ENCODE peak calls at places on chromosomes 5 and 9, in six cellular contexts. One of them, this sample, is unnamed. For H3K27me3, the result is how much of the 10 kb centered on the place peaks cover.

GRCh38 chr9:123927625-123928308 is 2.2 kb downstream of the DENND1A start:
- DNase-seq in stomach: no peak
- DNase-seq in cardiac muscle cell: no peak
- DNase-seq in Caco-2: peak
- DNase-seq in MM.1S: peak
- DNase-seq in HCT116: no peak
- DNase-seq in this sample: peak

GRCh38 chr5:1044117-1044516 is 35.5 kb downstream of the NKD2 start:
- DNase-seq in cardiac muscle cell: no peak
- DNase-seq in MM.1S: no peak
- DNase-seq in HCT116: no peak
- DNase-seq in Caco-2: no peak
- DNase-seq in stomach: no peak
- DNase-seq in this sample: no peak

GRCh38 chr9:35756275-35756742 is 2.2 kb upstream of the MSMP start:
- DNase-seq in HCT116: peak
- DNase-seq in stomach: peak
- DNase-seq in Caco-2: peak
- DNase-seq in MM.1S: peak
- DNase-seq in cardiac muscle cell: peak
- DNase-seq in this sample: no peak

GRCh38 chr5:89265511-89266169 is 382.7 kb upstream of the MEF2C start:
- DNase-seq in HCT116: no peak
- DNase-seq in Caco-2: no peak
- DNase-seq in MM.1S: no peak
- DNase-seq in cardiac muscle cell: no peak
- DNase-seq in stomach: no peak
- DNase-seq in this sample: no peak

GRCh38 chr9:93580654-93581380 is 4.4 kb downstream of the PHF2 start:
- DNase-seq in cardiac muscle cell: no peak
- DNase-seq in Caco-2: no peak
- DNase-seq in stomach: peak
- DNase-seq in MM.1S: no peak
- DNase-seq in HCT116: no peak
- DNase-seq in this sample: no peak

GRCh38 chr5:175876107-175876506 is 4.7 kb downstream of the CPLX2 start:
- DNase-seq in Caco-2: no peak
- DNase-seq in HCT116: no peak
- DNase-seq in MM.1S: no peak
- DNase-seq in stomach: no peak
- DNase-seq in cardiac muscle cell: no peak
- DNase-seq in this sample: no peak

GRCh38 chr9:78592866-78593265 is 295.9 kb downstream of the PSAT1 start:
- DNase-seq in cardiac muscle cell: no peak
- DNase-seq in stomach: no peak
- DNase-seq in HCT116: no peak
- DNase-seq in MM.1S: no peak
- DNase-seq in Caco-2: no peak
- DNase-seq in this sample: no peak

GRCh38 chr5:117657591-117657990 is 1083.0 kb upstream of the SEMA6A start:
- DNase-seq in cardiac muscle cell: no peak
- DNase-seq in HCT116: no peak
- DNase-seq in Caco-2: no peak
- DNase-seq in MM.1S: no peak
- DNase-seq in stomach: no peak
- DNase-seq in this sample: no peak

GRCh38 chr5:178577376-178577839 is 12.8 kb downstream of the COL23A1 start:
- DNase-seq in MM.1S: no peak
- DNase-seq in stomach: no peak
- DNase-seq in cardiac muscle cell: no peak
- DNase-seq in Caco-2: no peak
- DNase-seq in HCT116: no peak
- DNase-seq in this sample: no peak

GRCh38 chr9:112012026-112012902 is 115.7 kb downstream of the UGCG start:
- DNase-seq in cardiac muscle cell: no peak
- DNase-seq in Caco-2: peak
- DNase-seq in stomach: peak
- DNase-seq in MM.1S: peak
- DNase-seq in HCT116: peak
- DNase-seq in this sample: peak

GRCh38 chr5:35617435-35618296 is at the start of gene SPEF2:
- DNase-seq in cardiac muscle cell: peak
- DNase-seq in stomach: peak
- DNase-seq in HCT116: peak
- DNase-seq in MM.1S: peak
- DNase-seq in Caco-2: peak
- DNase-seq in this sample: peak

GRCh38 chr9:124282442-124283231 is 24.9 kb downstream of the NEK6 start:
- DNase-seq in stomach: peak
- DNase-seq in HCT116: no peak
- DNase-seq in MM.1S: no peak
- DNase-seq in cardiac muscle cell: no peak
- DNase-seq in Caco-2: no peak
- DNase-seq in this sample: no peak

GRCh38 chr9:29150606-29151005 is 1577.3 kb upstream of the C9orf72 start:
- DNase-seq in Caco-2: no peak
- DNase-seq in MM.1S: no peak
- DNase-seq in stomach: no peak
- DNase-seq in HCT116: no peak
- DNase-seq in cardiac muscle cell: no peak
- DNase-seq in this sample: no peak

GRCh38 chr5:169411789-169412425 is 111.0 kb upstream of the SLIT3 start:
- DNase-seq in MM.1S: no peak
- DNase-seq in Caco-2: no peak
- DNase-seq in stomach: no peak
- DNase-seq in HCT116: no peak
- DNase-seq in cardiac muscle cell: no peak
- DNase-seq in this sample: no peak

GRCh38 chr5:86665984-86666760 is 48.4 kb downstream of the COX7C start:
- DNase-seq in HCT116: no peak
- DNase-seq in Caco-2: no peak
- DNase-seq in cardiac muscle cell: no peak
- DNase-seq in stomach: no peak
- DNase-seq in MM.1S: no peak
- DNase-seq in this sample: no peak

GRCh38 chr5:58582004-58582403 is 871 bp upstream of the RAB3C start:
- DNase-seq in HCT116: no peak
- DNase-seq in MM.1S: no peak
- DNase-seq in Caco-2: peak
- DNase-seq in stomach: no peak
- DNase-seq in cardiac muscle cell: peak
- DNase-seq in this sample: no peak
- H3K4me3 ChIP-seq in HCT116: no peak
- H3K4me3 ChIP-seq in MM.1S: peak
- H3K4me3 ChIP-seq in Caco-2: peak
- H3K4me3 ChIP-seq in stomach: peak
- H3K4me3 ChIP-seq in cardiac muscle cell: peak
- H3K4me3 ChIP-seq in this sample: peak

GRCh38 chr9:135978650-135979461 is 17.7 kb upstream of the UBAC1 start:
- DNase-seq in HCT116: no peak
- DNase-seq in MM.1S: no peak
- DNase-seq in Caco-2: no peak
- DNase-seq in stomach: no peak
- DNase-seq in cardiac muscle cell: no peak
- DNase-seq in this sample: no peak

GRCh38 chr9:135979472-135980166 is 18.4 kb upstream of the UBAC1 start:
- DNase-seq in stomach: no peak
- DNase-seq in Caco-2: no peak
- DNase-seq in MM.1S: no peak
- DNase-seq in cardiac muscle cell: no peak
- DNase-seq in HCT116: no peak
- DNase-seq in this sample: no peak

GRCh38 chr9:135975834-135976233 is 14.7 kb upstream of the UBAC1 start:
- DNase-seq in MM.1S: no peak
- DNase-seq in stomach: no peak
- DNase-seq in cardiac muscle cell: no peak
- DNase-seq in Caco-2: no peak
- DNase-seq in HCT116: no peak
- DNase-seq in this sample: no peak

GRCh38 chr9:135976531-135976930 is 15.4 kb upstream of the UBAC1 start:
- DNase-seq in MM.1S: no peak
- DNase-seq in Caco-2: no peak
- DNase-seq in stomach: no peak
- DNase-seq in HCT116: no peak
- DNase-seq in cardiac muscle cell: no peak
- DNase-seq in this sample: no peak

GRCh38 chr9:135976944-135977343 is 15.8 kb upstream of the UBAC1 start:
- DNase-seq in stomach: no peak
- DNase-seq in MM.1S: no peak
- DNase-seq in HCT116: no peak
- DNase-seq in cardiac muscle cell: no peak
- DNase-seq in Caco-2: no peak
- DNase-seq in this sample: no peak
- H3K27me3 ChIP-seq in stomach: half or more
- H3K27me3 ChIP-seq in MM.1S: half or more
- H3K27me3 ChIP-seq in HCT116: under half
- H3K27me3 ChIP-seq in cardiac muscle cell: under half
- H3K27me3 ChIP-seq in Caco-2: under half
- H3K27me3 ChIP-seq in this sample: under half

GRCh38 chr5:151459680-151460079 is 12.3 kb downstream of the SLC36A1 start:
- DNase-seq in cardiac muscle cell: peak
- DNase-seq in MM.1S: no peak
- DNase-seq in stomach: no peak
- DNase-seq in HCT116: no peak
- DNase-seq in Caco-2: peak
- DNase-seq in this sample: no peak
- TF ChIP-seq CTCF in cardiac muscle cell: no peak
- TF ChIP-seq CTCF in MM.1S: no peak
- TF ChIP-seq CTCF in stomach: no peak
- TF ChIP-seq CTCF in HCT116: no peak
- TF ChIP-seq CTCF in Caco-2: peak
- TF ChIP-seq CTCF in this sample: peak

DNA sequence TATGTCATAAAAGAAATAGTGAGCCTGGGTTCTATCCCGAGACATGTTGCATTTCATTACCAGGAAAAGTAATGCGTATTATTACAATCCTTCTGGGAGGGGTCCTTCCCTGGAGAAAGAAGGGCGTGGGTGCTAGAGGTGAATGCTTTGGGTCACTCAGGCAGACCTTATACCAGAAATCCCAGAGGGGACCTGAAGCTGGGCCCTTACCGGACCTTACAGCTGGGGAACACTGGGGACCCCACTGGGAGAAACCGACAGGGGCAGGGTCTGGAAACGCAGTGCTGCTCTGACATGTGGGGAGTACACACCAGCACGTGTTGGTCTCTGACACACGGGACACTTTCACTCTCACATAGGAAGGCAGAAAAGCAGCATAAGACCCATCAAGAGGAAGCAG is 71.3 kb downstream of the LMNB1 start:
- DNase-seq in Caco-2: no peak
- DNase-seq in MM.1S: no peak
- DNase-seq in stomach: no peak
- DNase-seq in HCT116: no peak
- DNase-seq in cardiac muscle cell: no peak
- DNase-seq in this sample: no peak
- H3K4me3 ChIP-seq in Caco-2: no peak
- H3K4me3 ChIP-seq in MM.1S: no peak
- H3K4me3 ChIP-seq in stomach: no peak
- H3K4me3 ChIP-seq in HCT116: no peak
- H3K4me3 ChIP-seq in cardiac muscle cell: no peak
- H3K4me3 ChIP-seq in this sample: no peak

DNA sequence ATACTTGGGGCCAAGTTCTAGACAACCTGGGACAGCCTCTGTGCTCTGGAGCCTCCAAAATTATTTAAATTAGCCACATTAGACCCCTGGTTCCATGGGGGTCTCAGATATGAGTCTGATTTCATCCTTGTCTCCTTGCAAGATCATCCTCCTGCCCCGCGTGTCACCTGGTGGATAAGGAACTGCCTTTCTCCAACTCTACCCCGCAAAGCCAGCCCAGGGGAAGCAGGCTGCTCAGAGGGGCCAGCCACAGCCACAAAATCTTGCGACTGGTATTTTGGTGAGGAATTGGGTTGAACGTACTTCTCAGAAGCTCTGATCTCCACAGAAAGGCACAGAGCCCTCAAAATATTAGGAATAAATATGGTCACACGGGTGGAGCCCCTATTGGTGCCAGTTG is 101.2 kb downstream of the AK8 start:
- DNase-seq in stomach: no peak
- DNase-seq in cardiac muscle cell: no peak
- DNase-seq in Caco-2: no peak
- DNase-seq in HCT116: no peak
- DNase-seq in MM.1S: no peak
- DNase-seq in this sample: no peak
- H3K27me3 ChIP-seq in stomach: under half
- H3K27me3 ChIP-seq in cardiac muscle cell: under half
- H3K27me3 ChIP-seq in Caco-2: under half
- H3K27me3 ChIP-seq in HCT116: under half
- H3K27me3 ChIP-seq in MM.1S: half or more
- H3K27me3 ChIP-seq in this sample: under half

GRCh38 chr5:179679014-179679674 is 1.7 kb downstream of the CBY3 start:
- DNase-seq in HCT116: no peak
- DNase-seq in Caco-2: peak
- DNase-seq in stomach: peak
- DNase-seq in cardiac muscle cell: no peak
- DNase-seq in MM.1S: no peak
- DNase-seq in this sample: no peak
- TF ChIP-seq CTCF in HCT116: no peak
- TF ChIP-seq CTCF in Caco-2: peak
- TF ChIP-seq CTCF in stomach: peak
- TF ChIP-seq CTCF in cardiac muscle cell: peak
- TF ChIP-seq CTCF in MM.1S: no peak
- TF ChIP-seq CTCF in this sample: peak

DNA sequence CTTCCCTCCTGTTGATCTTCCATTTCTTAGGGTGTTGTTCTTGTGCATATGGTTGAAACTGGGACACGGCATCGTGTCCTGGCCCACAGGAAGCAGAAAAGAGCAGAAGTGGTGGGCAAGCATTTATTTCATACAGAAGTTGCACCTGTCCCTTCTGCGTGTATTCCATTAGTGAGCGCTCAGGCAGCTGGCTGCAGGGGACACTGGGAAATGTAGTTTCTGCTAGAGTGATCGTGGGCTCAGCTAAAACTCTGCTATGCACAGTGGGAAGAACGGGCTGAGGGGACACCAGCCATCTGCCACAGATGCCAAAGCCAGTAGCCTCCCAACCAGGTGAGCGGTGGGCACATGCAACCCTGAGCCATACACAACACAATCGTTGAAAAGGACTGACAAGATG is 57.4 kb upstream of the ASS1 start:
- DNase-seq in stomach: no peak
- DNase-seq in cardiac muscle cell: no peak
- DNase-seq in HCT116: no peak
- DNase-seq in Caco-2: no peak
- DNase-seq in MM.1S: no peak
- DNase-seq in this sample: no peak
- H3K4me3 ChIP-seq in stomach: no peak
- H3K4me3 ChIP-seq in cardiac muscle cell: no peak
- H3K4me3 ChIP-seq in HCT116: no peak
- H3K4me3 ChIP-seq in Caco-2: no peak
- H3K4me3 ChIP-seq in MM.1S: no peak
- H3K4me3 ChIP-seq in this sample: no peak

This sample was measured in BJ.